ENCODE peak calls at places on chromosomes 11 and 22, in four cellular contexts. F is activated CD4-positive, alpha-beta T cell treated with anti-CD3 and anti-CD28 coated beads, Interleukin-2, amount 50 U/mL, for 1 hour; W is endothelial cell; E is endodermal cell. O is an unnamed sample.

GRCh38 chr11:16669799-16670415 is 68.5 kb upstream of the C11orf58 start:
- DNase-seq in E (peak), W (no peak), F (no peak), O (no peak)

GRCh38 chr11:6406370-6406769 is 12.5 kb downstream of the APBB1 start:
- DNase-seq in F (no peak), E (no peak), W (no peak), O (no peak)

GRCh38 chr11:108576523-108576922 is 17.0 kb downstream of the EXPH5 start:
- DNase-seq in W (no peak), F (no peak), E (no peak), O (no peak)

GRCh38 chr11:131668867-131669780 is 298.7 kb downstream of the NTM start:
- DNase-seq in E (peak), W (peak), F (no peak), O (peak)

GRCh38 chr11:19073454-19074415 is 13.2 kb upstream of the MRGPRX2 start:
- DNase-seq in E (peak), F (no peak), W (no peak), O (no peak)

GRCh38 chr22:49370841-49371301 is 456.8 kb downstream of the BRD1 start:
- DNase-seq in F (no peak), W (peak), E (peak), O (no peak)

GRCh38 chr11:2517016-2517385 is 72.2 kb downstream of the KCNQ1 start:
- DNase-seq in W (peak), F (no peak), E (no peak), O (no peak)

GRCh38 chr11:70064011-70064725 is 13.9 kb upstream of the ANO1 start:
- DNase-seq in E (no peak), F (no peak), W (no peak), O (no peak)

GRCh38 chr11:64140101-64140500 is 25.8 kb downstream of the MACROD1 start:
- DNase-seq in W (no peak), F (no peak), E (no peak), O (no peak)

GRCh38 chr11:61973603-61974162 is 6.2 kb upstream of the FTH1 start:
- DNase-seq in F (no peak), W (no peak), E (peak), O (no peak)

GRCh38 chr11:113134605-113135004 is 173.4 kb downstream of the NCAM1 start:
- DNase-seq in E (no peak), W (no peak), F (no peak), O (no peak)

O was measured in GM13977.